ENCODE peak calls at places on chromosomes 1 and 21, in four cellular contexts. W is IMR-90, V is tibial artery, T is Panc1. L is an unnamed sample. For H3K9me3, the result is how much of the 10 kb centered on the place peaks cover.

GRCh38 chr1:156154317-156154749 is 948 bp downstream of the SEMA4A start:
- DNase-seq in T (no peak), V (no peak), W (no peak), L (no peak)

GRCh38 chr21:45761703-45762102 is 118.2 kb downstream of the PCBP3 start:
- DNase-seq in V (no peak), T (no peak), W (no peak), L (no peak)

GRCh38 chr1:67713071-67713806 is 28.2 kb downstream of the GADD45A start:
- DNase-seq in W (peak), T (no peak), V (no peak), L (no peak)

GRCh38 chr1:246001142-246001812 is 505.8 kb downstream of the SMYD3 start:
- DNase-seq in W (peak), T (no peak), V (no peak), L (no peak)

GRCh38 chr1:3852091-3852490 is 4.9 kb downstream of the CEP104 start:
- DNase-seq in T (no peak), V (no peak), W (no peak), L (no peak)

GRCh38 chr1:51247499-51247898 is 11.4 kb downstream of the RNF11 start:
- DNase-seq in T (no peak), W (no peak), V (no peak), L (no peak)

GRCh38 chr21:45977396-45977795 is 4.2 kb upstream of the COL6A1 start:
- DNase-seq in T (no peak), W (no peak), V (peak), L (peak)

GRCh38 chr1:218671573-218671972 is 326.4 kb downstream of the TGFB2 start:
- DNase-seq in V (no peak), T (no peak), W (peak), L (no peak)

GRCh38 chr21:44699502-44700001 is 2.6 kb downstream of the KRTAP10-12 start:
- DNase-seq in W (no peak), V (no peak), T (no peak), L (no peak)

DNA sequence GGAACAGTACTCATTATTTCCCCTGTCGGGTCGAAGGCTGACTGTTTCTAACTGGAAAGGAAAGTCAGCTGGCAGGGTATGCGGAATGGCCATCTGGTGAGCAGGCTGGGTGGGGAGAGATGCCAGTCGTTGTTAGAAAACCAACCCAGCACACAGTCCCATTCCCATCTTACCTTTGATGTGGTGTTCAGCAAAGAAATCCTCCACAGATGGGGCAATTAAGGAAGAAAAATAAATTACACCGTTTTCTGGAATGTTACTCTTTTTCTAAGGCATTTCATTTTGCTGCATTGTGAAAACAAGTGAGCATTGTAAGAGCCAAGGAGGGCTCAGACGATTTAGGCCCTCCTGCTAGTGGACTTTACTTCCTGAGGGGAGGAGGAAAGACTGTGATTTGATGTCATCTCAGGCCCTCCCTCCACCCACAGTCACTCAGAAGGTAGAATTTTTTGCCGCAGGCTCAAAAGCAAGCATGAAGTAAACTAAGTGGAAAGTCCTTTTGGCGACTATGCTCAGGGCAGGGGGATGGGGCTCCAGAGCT is at the start of gene SLC16A4:
- DNase-seq in T (no peak), W (peak), V (peak), L (no peak)
- H3K4me3 ChIP-seq in T (no peak), W (peak), V (peak), L (peak)

GRCh38 chr1:149844650-149845255 is 54.6 kb upstream of the BOLA1 start:
- DNase-seq in W (no peak), V (no peak), T (no peak), L (no peak)

GRCh38 chr1:149844096-149844495 is 55.3 kb upstream of the BOLA1 start:
- DNase-seq in V (no peak), T (no peak), W (peak), L (no peak)

GRCh38 chr1:149845416-149845815 is 54.0 kb upstream of the BOLA1 start:
- DNase-seq in W (no peak), T (no peak), V (no peak), L (no peak)

GRCh38 chr1:149846600-149847466 is 52.5 kb upstream of the BOLA1 start:
- DNase-seq in T (no peak), V (no peak), W (no peak), L (no peak)

DNA sequence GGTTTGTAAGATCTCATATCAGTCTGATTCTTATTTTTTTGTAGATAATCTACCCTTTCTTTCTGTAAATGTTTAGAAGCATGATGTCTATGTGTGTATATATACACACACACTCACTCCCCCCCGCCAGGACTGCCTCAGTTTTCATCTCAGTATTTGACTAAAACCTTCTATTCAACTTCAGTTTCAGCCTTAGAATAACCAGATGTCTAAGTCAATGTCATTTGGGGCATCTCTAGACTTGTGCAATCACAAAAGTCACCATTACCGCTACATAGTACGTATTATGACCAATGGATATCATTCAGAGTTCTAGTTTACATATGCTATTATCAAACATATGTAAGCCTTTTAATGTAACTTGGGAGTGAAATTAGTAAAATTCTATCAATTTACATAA is 53.3 kb upstream of the BOLA1 start:
- DNase-seq in W (no peak), T (no peak), V (no peak), L (no peak)
- H3K27ac ChIP-seq in W (no peak), T (peak), V (no peak), L (no peak)

GRCh38 chr1:79478160-79478559 is 471.6 kb upstream of the ADGRL4 start:
- DNase-seq in W (no peak), V (no peak), T (no peak), L (no peak)

GRCh38 chr1:79478728-79479373 is 472.3 kb upstream of the ADGRL4 start:
- DNase-seq in T (no peak), V (no peak), W (no peak), L (no peak)
- H3K9me3 ChIP-seq in T (under half), V (under half), W (under half), L (under half)

GRCh38 chr1:26999440-26999987 is 6.0 kb downstream of the TRNP1 start:
- DNase-seq in T (no peak), V (peak), W (peak), L (peak)
- H3K4me3 ChIP-seq in T (no peak), V (no peak), W (no peak), L (no peak)

GRCh38 chr1:37557402-37557801 is 662 bp downstream of the DNALI1 start:
- DNase-seq in V (no peak), T (no peak), W (no peak), L (no peak)
- H3K27ac ChIP-seq in V (peak), T (no peak), W (no peak), L (no peak)